ENCODE peak calls at places on chromosomes 6 and 20, in seven cellular contexts. C, S, Z, P, M, H and U are unnamed samples.

GRCh38 chr6:70281923-70282902 is 20.7 kb downstream of the COL9A1 start:
- DNase-seq in M (no peak), P (no peak), Z (no peak), C (no peak), H (no peak), S (no peak), U (no peak)

GRCh38 chr6:157386454-157386853 is 5.5 kb downstream of the ZDHHC14 start:
- DNase-seq in C (no peak), Z (no peak), M (no peak), P (no peak), H (no peak), S (no peak), U (no peak)

GRCh38 chr20:36454664-36455427 is 86.5 kb upstream of the MYL9 start:
- DNase-seq in S (peak), M (no peak), H (no peak), P (no peak), C (no peak), Z (peak), U (no peak)

GRCh38 chr6:7628479-7628878 is 38.5 kb downstream of the SNRNP48 start:
- DNase-seq in H (no peak), S (no peak), P (no peak), C (peak), Z (no peak), M (no peak), U (no peak)

GRCh38 chr6:77463881-77464867 is 883 bp upstream of the HTR1B start:
- DNase-seq in M (no peak), P (no peak), Z (no peak), H (no peak), S (peak), C (no peak), U (no peak)

GRCh38 chr6:134173007-134173690 is 120.7 kb upstream of the SLC2A12 start:
- DNase-seq in Z (peak), P (no peak), H (no peak), S (peak), C (peak), M (no peak), U (no peak)

GRCh38 chr6:41498968-41499599 is 47.1 kb upstream of the FOXP4 start:
- DNase-seq in S (no peak), Z (no peak), H (no peak), M (no peak), C (no peak), P (no peak), U (no peak)

GRCh38 chr6:4653141-4653540 is 123.1 kb upstream of the CDYL start:
- DNase-seq in P (no peak), M (peak), S (no peak), C (no peak), Z (no peak), H (no peak), U (no peak)

GRCh38 chr6:127464161-127464880 is 5.1 kb upstream of the KIAA0408 start:
- DNase-seq in S (no peak), H (no peak), C (peak), M (no peak), P (no peak), Z (no peak), U (no peak)

GRCh38 chr6:158284340-158285210 is 27.7 kb upstream of the TULP4 start:
- DNase-seq in M (no peak), Z (no peak), S (peak), H (peak), P (no peak), C (peak), U (no peak)

GRCh38 chr6:152086223-152086873 is 278.9 kb downstream of the ESR1 start:
- DNase-seq in C (no peak), H (no peak), Z (no peak), P (no peak), M (no peak), S (peak), U (no peak)

GRCh38 chr6:135759831-135760230 is 91.7 kb upstream of the PDE7B start:
- DNase-seq in H (no peak), Z (no peak), P (no peak), M (peak), S (no peak), C (peak), U (no peak)

GRCh38 chr6:151358475-151358874 is 32.9 kb downstream of the ZBTB2 start:
- DNase-seq in C (no peak), P (no peak), H (no peak), M (no peak), S (no peak), Z (no peak), U (no peak)

GRCh38 chr20:62239278-62239879 is 1.1 kb downstream of the OSBPL2 start:
- DNase-seq in Z (no peak), H (no peak), S (peak), M (no peak), P (no peak), C (peak), U (no peak)

GRCh38 chr6:33812669-33813068 is 8.9 kb upstream of the MLN start:
- DNase-seq in M (peak), S (peak), C (peak), Z (peak), H (no peak), P (peak), U (no peak)

GRCh38 chr20:44692932-44693476 is 22.2 kb upstream of the CCN5 start:
- DNase-seq in S (peak), M (no peak), H (no peak), Z (peak), P (peak), C (peak), U (no peak)

GRCh38 chr6:15365273-15365687 is 119.4 kb downstream of the JARID2 start:
- DNase-seq in H (peak), C (peak), S (peak), Z (no peak), P (peak), M (peak), U (no peak)

GRCh38 chr6:30626484-30627366 is at the start of gene ATAT1:
- DNase-seq in C (peak), Z (peak), M (peak), P (peak), S (peak), H (peak), U (peak)

GRCh38 chr6:36840471-36841461 is 1.5 kb upstream of the CPNE5 start:
- DNase-seq in P (no peak), H (no peak), M (no peak), S (no peak), Z (no peak), C (no peak), U (no peak)

GRCh38 chr6:42561986-42562385 is 1.8 kb upstream of the UBR2 start:
- DNase-seq in S (no peak), Z (no peak), H (no peak), M (no peak), C (no peak), P (no peak), U (no peak)

GRCh38 chr20:22374678-22375590 is 209.4 kb downstream of the FOXA2 start:
- DNase-seq in P (peak), M (no peak), S (no peak), Z (no peak), C (peak), H (peak), U (no peak)

GRCh38 chr6:2684059-2684749 is 66.5 kb downstream of the MYLK4 start:
- DNase-seq in S (peak), P (peak), M (no peak), C (peak), Z (no peak), H (no peak), U (no peak)

GRCh38 chr20:5448449-5449118 is 131.8 kb upstream of the PROKR2 start:
- DNase-seq in Z (peak), M (peak), S (peak), C (peak), P (peak), H (no peak), U (no peak)

GRCh38 chr20:1060985-1061384 is 57.4 kb upstream of the PSMF1 start:
- DNase-seq in S (no peak), C (no peak), H (no peak), Z (no peak), M (no peak), P (no peak), U (no peak)

GRCh38 chr20:63641146-63641791 is 12.0 kb downstream of the STMN3 start:
- DNase-seq in P (no peak), C (no peak), Z (no peak), H (no peak), S (peak), M (no peak), U (no peak)